ENCODE peak calls at places on chromosomes 3 and 15, in ten cellular contexts. L is AG04450; E is foreskin fibroblast; D is NB4; A is heart left ventricle; S is CD8-positive, alpha-beta T cell; X is kidney; U is astrocyte of the spinal cord; P is MCF 10A; O is CD4-positive, alpha-beta T cell. V is an unnamed sample.

GRCh38 chr15:83243634-83244033 is 36.0 kb upstream of the HDGFL3 start:
- DNase-seq in L (no peak), E (no peak), D (no peak), A (no peak), S (no peak), X (no peak), U (no peak), P (no peak), O (no peak), V (no peak)

GRCh38 chr3:132422531-132422930 is 5.2 kb downstream of the DNAJC13 start:
- DNase-seq in L (no peak), E (no peak), D (no peak), A (no peak), S (no peak), X (no peak), U (no peak), P (no peak), O (no peak), V (no peak)

GRCh38 chr3:18424213-18424861 is 802 bp downstream of the SATB1 start:
- DNase-seq in L (no peak), E (no peak), D (no peak), A (peak), S (no peak), X (peak), U (no peak), P (no peak), O (no peak), V (no peak)

GRCh38 chr15:93212578-93212977 is 123.6 kb upstream of the RGMA start:
- DNase-seq in L (no peak), E (no peak), D (no peak), A (no peak), S (no peak), X (no peak), U (no peak), P (no peak), O (no peak), V (no peak)

GRCh38 chr3:96000963-96001362 is 813.4 kb upstream of the EPHA6 start:
- DNase-seq in L (no peak), E (no peak), D (no peak), A (peak), S (no peak), X (no peak), U (no peak), P (no peak), O (no peak), V (no peak)

GRCh38 chr3:166171695-166172094 is 334.5 kb upstream of the BCHE start:
- DNase-seq in L (no peak), E (no peak), D (no peak), A (no peak), S (no peak), X (no peak), U (no peak), P (no peak), O (no peak), V (no peak)

GRCh38 chr3:4476507-4476906 is 9.4 kb upstream of the SUMF1 start:
- DNase-seq in L (no peak), E (no peak), D (peak), A (no peak), S (no peak), X (no peak), U (peak), P (no peak), O (no peak), V (no peak)

GRCh38 chr3:186790261-186790981 is 7.0 kb downstream of the EIF4A2 start:
- DNase-seq in L (no peak), E (peak), D (peak), A (no peak), S (no peak), X (no peak), U (peak), P (peak), O (no peak), V (no peak)

GRCh38 chr3:134034005-134034785 is 4.5 kb upstream of the SLCO2A1 start:
- DNase-seq in L (peak), E (no peak), D (no peak), A (no peak), S (no peak), X (no peak), U (no peak), P (no peak), O (no peak), V (no peak)

GRCh38 chr3:25437953-25438352 is 9.9 kb downstream of the RARB start:
- DNase-seq in L (no peak), E (no peak), D (no peak), A (no peak), S (no peak), X (no peak), U (no peak), P (no peak), O (no peak), V (no peak)

GRCh38 chr3:101950510-101950909 is 101.2 kb downstream of the NFKBIZ start:
- DNase-seq in L (no peak), E (peak), D (peak), A (no peak), S (no peak), X (no peak), U (peak), P (no peak), O (no peak), V (peak)

GRCh38 chr15:49309889-49310288 is 113.2 kb upstream of the FGF7 start:
- DNase-seq in L (no peak), E (no peak), D (no peak), A (no peak), S (no peak), X (no peak), U (no peak), P (no peak), O (no peak), V (no peak)

GRCh38 chr3:122247087-122247824 is 63.8 kb downstream of the CASR start:
- DNase-seq in L (no peak), E (no peak), D (peak), A (no peak), S (no peak), X (peak), U (no peak), P (no peak), O (no peak), V (no peak)

GRCh38 chr3:50356553-50356952 is 2.8 kb downstream of the TMEM115 start:
- DNase-seq in L (no peak), E (peak), D (peak), A (peak), S (no peak), X (no peak), U (no peak), P (no peak), O (no peak), V (no peak)

DNA sequence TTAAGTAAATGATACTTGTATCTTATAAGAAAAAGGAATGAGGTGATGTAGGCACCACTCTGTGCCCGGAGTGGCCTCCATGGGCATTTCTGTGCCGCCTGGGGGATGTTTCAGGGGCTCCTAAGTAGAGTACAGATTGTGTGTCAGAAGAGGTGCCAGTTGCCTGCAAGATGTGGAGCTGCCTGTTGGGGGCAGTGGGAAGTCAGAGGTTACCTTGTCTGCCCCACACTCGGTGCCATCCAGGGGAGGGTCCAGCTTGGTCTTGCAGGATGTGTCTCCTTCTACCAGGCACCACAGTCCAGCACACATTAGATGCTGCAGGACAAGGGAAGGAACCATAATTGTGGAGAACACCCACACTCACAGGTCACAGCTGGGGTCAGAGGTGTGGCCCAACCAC is 208.8 kb downstream of the ADAMTS17 start:
- DNase-seq in L (no peak), E (no peak), D (no peak), A (no peak), S (no peak), X (no peak), U (no peak), P (no peak), O (no peak), V (no peak)
- TF ChIP-seq CTCF in L (no peak), E (no peak), D (no peak), A (no peak), S (no peak), X (no peak), U (no peak), P (no peak), O (no peak), V (no peak)

GRCh38 chr15:66921319-66921718 is 144.1 kb upstream of the SMAD3 start:
- DNase-seq in L (no peak), E (no peak), D (peak), A (no peak), S (no peak), X (no peak), U (no peak), P (no peak), O (no peak), V (no peak)

GRCh38 chr15:66922608-66923007 is 142.8 kb upstream of the SMAD3 start:
- DNase-seq in L (no peak), E (no peak), D (no peak), A (no peak), S (no peak), X (no peak), U (no peak), P (no peak), O (no peak), V (no peak)

GRCh38 chr15:66925721-66926120 is 139.7 kb upstream of the SMAD3 start:
- DNase-seq in L (no peak), E (no peak), D (no peak), A (no peak), S (no peak), X (no peak), U (no peak), P (no peak), O (no peak), V (no peak)

GRCh38 chr15:66924889-66925288 is 140.5 kb upstream of the SMAD3 start:
- DNase-seq in L (no peak), E (no peak), D (no peak), A (no peak), S (no peak), X (no peak), U (no peak), P (no peak), O (no peak), V (no peak)

GRCh38 chr15:66923438-66923881 is 141.9 kb upstream of the SMAD3 start:
- DNase-seq in L (no peak), E (peak), D (peak), A (no peak), S (peak), X (no peak), U (peak), P (peak), O (no peak), V (peak)
- TF ChIP-seq CTCF in L (peak), E (peak), D (peak), A (peak), S (peak), X (peak), U (peak), P (peak), O (peak), V (peak)

GRCh38 chr3:191802671-191803070 is 341.7 kb downstream of the PYDC2 start:
- DNase-seq in L (no peak), E (no peak), D (no peak), A (no peak), S (no peak), X (no peak), U (no peak), P (no peak), O (no peak), V (no peak)

GRCh38 chr3:191809326-191809949 is 348.5 kb downstream of the PYDC2 start:
- DNase-seq in L (no peak), E (no peak), D (no peak), A (no peak), S (no peak), X (no peak), U (no peak), P (peak), O (no peak), V (no peak)

DNA sequence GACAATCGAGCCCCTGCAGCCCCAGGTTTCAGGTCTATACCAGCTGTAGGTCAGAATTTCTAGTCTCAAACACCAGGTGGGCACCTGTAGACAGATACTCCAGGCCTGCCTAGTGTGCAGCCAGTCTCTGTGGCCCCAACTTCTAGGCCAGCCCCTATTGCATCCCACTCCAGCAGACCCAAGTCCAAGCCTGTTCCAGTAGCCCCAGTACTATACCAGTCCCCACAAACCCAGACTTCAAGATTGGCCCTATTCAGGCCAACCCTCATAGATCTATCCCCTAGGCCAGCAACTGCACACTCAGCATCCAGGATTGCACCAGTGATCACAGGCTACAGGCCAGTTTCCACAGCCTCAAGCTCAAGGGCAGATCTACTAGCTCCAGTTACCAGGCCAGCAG is 344.0 kb downstream of the PYDC2 start:
- DNase-seq in L (no peak), E (no peak), D (no peak), A (no peak), S (no peak), X (no peak), U (no peak), P (no peak), O (no peak), V (no peak)
- TF ChIP-seq CTCF in L (no peak), E (no peak), D (no peak), A (no peak), S (no peak), X (no peak), U (no peak), P (no peak), O (no peak), V (no peak)

GRCh38 chr3:8996681-8997121 is 33.4 kb upstream of the RAD18 start:
- DNase-seq in L (peak), E (peak), D (no peak), A (peak), S (no peak), X (no peak), U (peak), P (no peak), O (no peak), V (no peak)
- TF ChIP-seq CTCF in L (peak), E (peak), D (no peak), A (peak), S (no peak), X (no peak), U (peak), P (no peak), O (no peak), V (no peak)

DNA sequence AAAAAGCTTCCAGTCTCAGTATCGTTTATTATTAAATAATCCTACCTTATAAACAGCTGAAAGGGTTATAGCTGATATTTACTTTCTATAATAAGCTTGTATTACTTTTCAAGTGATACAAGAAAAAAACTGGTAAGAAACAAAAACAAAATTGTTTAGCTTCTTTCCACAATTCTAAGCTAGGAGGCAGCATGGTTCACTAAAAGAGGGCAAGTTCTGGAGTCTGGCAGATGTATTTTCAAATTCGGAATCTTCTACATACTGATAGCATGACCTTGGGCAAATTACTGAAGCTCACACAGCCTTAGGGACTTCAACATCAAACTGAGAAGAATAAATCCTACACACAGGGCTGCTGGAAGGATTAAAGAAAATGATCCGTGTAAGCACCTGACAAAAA is 15.4 kb downstream of the C15orf62 start:
- DNase-seq in L (no peak), E (no peak), D (no peak), A (no peak), S (no peak), X (no peak), U (no peak), P (peak), O (no peak), V (no peak)
- TF ChIP-seq CTCF in L (no peak), E (no peak), D (no peak), A (no peak), S (no peak), X (no peak), U (no peak), P (no peak), O (no peak), V (no peak)